ENCODE peak calls at places on chromosomes 11 and 22, in four cellular contexts. T is upper lobe of left lung, O is GM10248, I is transverse colon. W is an unnamed sample.

GRCh38 chr11:95924414-95924760 is 480 bp upstream of the MTMR2 start:
- DNase-seq in T (no peak), O (no peak), I (no peak), W (no peak)

GRCh38 chr11:73257342-73258103 is 14.6 kb upstream of the P2RY6 start:
- DNase-seq in T (peak; percentile 47), O (no peak), I (no peak), W (peak; percentile 51)

GRCh38 chr11:26025680-26026079 is 306.2 kb upstream of the ANO3 start:
- DNase-seq in T (no peak), O (no peak), I (no peak), W (no peak)

GRCh38 chr11:12079726-12080556 is 30.4 kb upstream of the MICAL2 start:
- DNase-seq in T (peak; percentile 70), O (no peak), I (peak; percentile 56), W (no peak)

GRCh38 chr11:60428517-60428916 is 855 bp upstream of the MS4A5 start:
- DNase-seq in T (no peak), O (no peak), I (no peak), W (no peak)

GRCh38 chr11:113045146-113045545 is 83.9 kb downstream of the NCAM1 start:
- DNase-seq in T (no peak), O (no peak), I (no peak), W (no peak)

GRCh38 chr11:130846606-130847005 is 69.7 kb downstream of the SNX19 start:
- DNase-seq in T (no peak), O (no peak), I (no peak), W (no peak)

GRCh38 chr11:120181446-120181992 is 29.3 kb upstream of the OAF start:
- DNase-seq in T (no peak), O (no peak), I (no peak), W (peak; percentile 52)

GRCh38 chr11:121664144-121664543 is 211.4 kb upstream of the SORL1-AS1 start:
- DNase-seq in T (no peak), O (no peak), I (no peak), W (no peak)

DNA sequence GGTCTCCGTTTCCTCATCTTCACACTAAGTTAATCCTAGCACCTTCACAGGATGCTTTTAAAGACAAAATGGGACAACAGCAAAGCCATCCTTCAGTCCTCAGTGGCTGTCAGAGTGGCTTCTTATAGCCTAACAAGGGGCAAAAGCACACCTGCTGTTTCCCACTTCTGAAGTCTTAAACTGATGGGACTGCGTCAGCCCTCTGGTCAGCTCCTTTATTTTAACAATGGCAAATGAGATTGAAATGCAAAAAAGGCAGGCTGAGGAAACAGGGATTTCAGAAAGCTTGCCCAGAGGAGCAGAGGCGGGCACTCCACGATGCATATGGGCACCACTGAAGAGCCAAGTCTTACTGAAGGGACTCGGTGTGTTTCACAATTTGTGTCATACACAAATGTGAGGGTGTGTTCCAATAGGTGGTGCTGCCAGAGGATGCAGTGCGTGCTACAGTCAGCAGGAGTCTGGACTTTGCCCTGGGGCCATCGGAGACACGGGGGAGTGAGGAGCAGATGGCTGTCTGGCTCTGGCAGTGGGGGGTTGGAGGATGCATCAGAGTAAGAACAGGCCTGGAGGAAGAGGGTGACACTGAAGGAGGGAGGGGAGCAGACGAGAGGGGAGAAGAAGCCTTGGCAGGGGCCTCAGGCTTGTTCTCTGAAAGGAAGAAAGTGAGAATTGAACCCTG is 47.3 kb downstream of the TENM4 start:
- DNase-seq in T (no peak), O (no peak), I (no peak), W (no peak)
- TF ChIP-seq CTCF in T (no peak), O (no peak), I (no peak), W (peak; percentile 32)

GRCh38 chr22:37192232-37192631 is 4.2 kb upstream of the C1QTNF6 start:
- DNase-seq in T (no peak), O (no peak), I (no peak), W (no peak)

GRCh38 chr22:37194750-37195149 is 6.7 kb upstream of the C1QTNF6 start:
- DNase-seq in T (no peak), O (no peak), I (no peak), W (no peak)

GRCh38 chr22:37193629-37194191 is 5.7 kb upstream of the C1QTNF6 start:
- DNase-seq in T (no peak), O (no peak), I (peak; percentile 39), W (no peak)

GRCh38 chr22:37190262-37190780 is 2.3 kb upstream of the C1QTNF6 start:
- DNase-seq in T (no peak), O (no peak), I (no peak), W (no peak)

GRCh38 chr22:37192741-37193140 is 4.7 kb upstream of the C1QTNF6 start:
- DNase-seq in T (no peak), O (no peak), I (no peak), W (no peak)
- TF ChIP-seq CTCF in T (no peak), O (no peak), I (no peak), W (no peak)

GRCh38 chr11:82523141-82523540 is 210.5 kb downstream of the FAM181B start:
- DNase-seq in T (no peak), O (no peak), I (no peak), W (no peak)
- TF ChIP-seq CTCF in T (no peak), O (no peak), I (no peak), W (peak; percentile 38)

DNA sequence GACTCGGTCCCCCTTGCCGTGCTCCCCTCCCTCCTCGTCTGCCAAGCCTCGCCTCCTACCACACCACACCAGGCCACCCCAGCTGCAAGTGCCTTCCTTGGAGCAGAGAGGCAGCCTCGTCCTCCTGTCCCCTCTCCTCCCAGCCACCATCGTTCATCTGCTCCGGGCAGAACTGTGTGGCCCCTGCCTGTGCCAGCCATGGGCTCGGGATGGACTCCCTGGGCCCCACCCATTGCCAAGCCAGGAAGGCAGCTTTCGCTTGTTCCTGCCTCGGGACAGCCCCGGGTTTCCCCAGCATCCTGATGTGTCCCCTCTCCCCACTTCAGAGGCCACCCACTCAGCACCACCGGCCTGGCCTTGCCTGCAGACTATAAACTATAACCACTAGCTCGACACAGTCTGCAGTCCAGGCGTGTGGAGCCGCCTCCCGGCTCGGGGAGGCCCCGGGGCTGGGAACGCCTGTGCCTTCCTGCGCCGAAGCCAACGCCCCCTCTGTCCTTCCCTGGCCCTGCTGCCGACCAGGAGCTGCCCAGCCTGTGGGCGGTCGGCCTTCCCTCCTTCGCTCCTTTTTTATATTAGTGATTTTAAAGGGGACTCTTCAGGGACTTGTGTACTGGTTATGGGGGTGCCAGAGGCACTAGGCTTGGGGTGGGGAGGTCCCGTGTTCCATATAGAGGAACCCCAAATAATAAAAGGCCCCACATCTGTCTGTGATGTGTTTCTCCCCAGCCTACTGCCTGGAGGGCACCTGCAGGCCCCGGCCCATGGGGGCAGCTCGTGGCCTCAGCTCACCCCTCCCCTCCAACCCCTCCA is 29.8 kb downstream of the CAPN1 start:
- DNase-seq in T (peak; percentile 66), O (peak; percentile 11), I (no peak), W (peak; percentile 68)
- TF ChIP-seq CTCF in T (no peak), O (no peak), I (no peak), W (no peak)